ENCODE peak calls at places on chromosomes 12 and 14, in eight cellular contexts. R is left lung, M is bronchial epithelial cell, E is cardiac muscle cell, N is foreskin fibroblast, V is A549, F is lower lobe of right lung, Z is mucosa of descending colon. G is an unnamed sample.
A peak's percentile ranks its signal among the peaks of the same experiment; 100 is the strongest.

GRCh38 chr12:67943295-67943892 is 45.9 kb upstream of the IFNG-AS1 start:
- DNase-seq in R (no peak), M (peak; percentile 67), E (peak; percentile 81), N (peak; percentile 62), V (peak; percentile 51), F (no peak), Z (no peak), G (no peak)

GRCh38 chr12:113152835-113153814 is 3.6 kb downstream of the CFAP73 start:
- DNase-seq in R (peak; percentile 79), M (peak; percentile 60), E (peak; percentile 84), N (peak; percentile 82), V (peak; percentile 92), F (peak; percentile 79), Z (peak; percentile 86), G (no peak)

GRCh38 chr14:101927859-101928258 is 36.5 kb upstream of the DYNC1H1 start:
- DNase-seq in R (peak; percentile 87), M (peak; percentile 14), E (peak; percentile 98), N (peak; percentile 97), V (no peak), F (peak; percentile 87), Z (peak; percentile 70), G (no peak)

GRCh38 chr14:41785696-41786095 is 179.0 kb downstream of the LRFN5 start:
- DNase-seq in R (no peak), M (no peak), E (peak; percentile 7), N (no peak), V (no peak), F (no peak), Z (no peak), G (no peak)

GRCh38 chr14:20848316-20848954 is 42.8 kb upstream of the RNASE3 start:
- DNase-seq in R (peak; percentile 39), M (peak; percentile 86), E (peak; percentile 15), N (peak; percentile 14), V (peak; percentile 84), F (no peak), Z (no peak), G (no peak)

GRCh38 chr12:47744005-47744651 is 14.6 kb downstream of the RAPGEF3 start:
- DNase-seq in R (peak; percentile 59), M (peak; percentile 73), E (no peak), N (no peak), V (peak; percentile 37), F (peak; percentile 78), Z (peak; percentile 88), G (no peak)

GRCh38 chr12:43835656-43836454 is at the start of gene TMEM117:
- DNase-seq in R (peak; percentile 75), M (peak; percentile 21), E (peak; percentile 68), N (peak; percentile 51), V (peak; percentile 46), F (peak; percentile 84), Z (peak; percentile 82), G (no peak)

GRCh38 chr12:57031228-57031670 is 14.9 kb upstream of the TAC3 start:
- DNase-seq in R (no peak), M (peak; percentile 92), E (no peak), N (no peak), V (no peak), F (no peak), Z (no peak), G (no peak)

GRCh38 chr12:57631566-57632368 is 1.2 kb downstream of the B4GALNT1 start:
- DNase-seq in R (no peak), M (no peak), E (no peak), N (no peak), V (no peak), F (no peak), Z (no peak), G (peak; percentile 75)

GRCh38 chr14:73743431-73743931 is 29.3 kb upstream of the PNMA1 start:
- DNase-seq in R (peak; percentile 70), M (no peak), E (peak; percentile 38), N (no peak), V (no peak), F (peak; percentile 77), Z (peak; percentile 73), G (no peak)

GRCh38 chr12:4974217-4974616 is 64.5 kb downstream of the KCNA1 start:
- DNase-seq in R (no peak), M (no peak), E (no peak), N (no peak), V (no peak), F (no peak), Z (no peak), G (no peak)

GRCh38 chr12:131092911-131093901 is 139.5 kb downstream of the ADGRD1 start:
- DNase-seq in R (peak; percentile 30), M (peak; percentile 5), E (no peak), N (no peak), V (no peak), F (peak; percentile 44), Z (peak; percentile 32), G (no peak)

GRCh38 chr12:85632390-85632789 is 203.8 kb downstream of the RASSF9 start:
- DNase-seq in R (no peak), M (peak; percentile 39), E (peak; percentile 59), N (no peak), V (no peak), F (no peak), Z (no peak), G (no peak)

GRCh38 chr12:26750531-26751171 is 82.3 kb downstream of the ITPR2 start:
- DNase-seq in R (no peak), M (no peak), E (no peak), N (no peak), V (no peak), F (no peak), Z (no peak), G (no peak)

GRCh38 chr12:22437031-22437806 is 102.7 kb upstream of the ST8SIA1 start:
- DNase-seq in R (no peak), M (peak; percentile 75), E (no peak), N (no peak), V (no peak), F (no peak), Z (no peak), G (no peak)

GRCh38 chr14:36056846-36057245 is 119.7 kb downstream of the PTCSC3 start:
- DNase-seq in R (no peak), M (no peak), E (no peak), N (no peak), V (no peak), F (no peak), Z (no peak), G (no peak)

GRCh38 chr14:88013750-88014349 is 8.9 kb downstream of the GPR65 start:
- DNase-seq in R (peak; percentile 75), M (peak; percentile 52), E (peak; percentile 87), N (peak; percentile 56), V (peak; percentile 63), F (peak; percentile 60), Z (peak; percentile 60), G (no peak)

GRCh38 chr12:124099661-124100060 is 126.6 kb downstream of the ZNF664 start:
- DNase-seq in R (no peak), M (no peak), E (no peak), N (no peak), V (no peak), F (no peak), Z (no peak), G (no peak)

GRCh38 chr12:48995061-48995879 is 3.9 kb downstream of the DDN start:
- DNase-seq in R (peak; percentile 84), M (peak; percentile 59), E (peak; percentile 87), N (peak; percentile 72), V (peak; percentile 99), F (peak; percentile 88), Z (peak; percentile 86), G (no peak)

GRCh38 chr14:24196071-24197061 is 1.1 kb upstream of the TM9SF1 start:
- DNase-seq in R (no peak), M (peak; percentile 19), E (peak; percentile 30), N (no peak), V (no peak), F (no peak), Z (no peak), G (no peak)

GRCh38 chr12:96401061-96401871 is 1.0 kb upstream of the CDK17 start:
- DNase-seq in R (no peak), M (peak; percentile 84), E (peak; percentile 87), N (peak; percentile 70), V (peak; percentile 89), F (no peak), Z (peak; percentile 47), G (no peak)

DNA sequence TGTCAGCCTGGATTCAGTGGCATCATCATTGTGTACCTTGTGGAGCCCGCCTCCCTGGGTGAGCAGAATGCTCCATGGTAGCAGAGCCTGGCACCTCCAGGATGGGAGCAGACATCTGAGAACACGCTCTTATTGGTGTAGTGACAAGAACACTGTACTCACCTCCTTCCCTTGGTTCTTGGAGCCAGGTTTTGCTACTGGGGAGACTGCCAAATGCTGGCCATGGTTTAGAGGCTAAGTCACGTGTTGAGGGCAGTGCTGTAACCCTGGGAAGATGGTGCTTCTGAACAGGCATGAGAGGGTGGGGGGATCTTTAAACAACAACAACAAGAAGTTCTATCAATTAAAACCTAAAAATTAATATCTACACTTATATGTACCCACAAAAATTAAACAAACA is 47.6 kb upstream of the ASPG start:
- DNase-seq in R (no peak), M (no peak), E (peak; percentile 6), N (no peak), V (no peak), F (no peak), Z (no peak), G (no peak)
- H3K4me3 ChIP-seq in R (no peak overlapping the region), M (no peak overlapping the region), E (no peak overlapping the region), N (no peak overlapping the region), V (no peak overlapping the region), F (no peak overlapping the region), Z (no peak overlapping the region), G (no peak overlapping the region)

DNA sequence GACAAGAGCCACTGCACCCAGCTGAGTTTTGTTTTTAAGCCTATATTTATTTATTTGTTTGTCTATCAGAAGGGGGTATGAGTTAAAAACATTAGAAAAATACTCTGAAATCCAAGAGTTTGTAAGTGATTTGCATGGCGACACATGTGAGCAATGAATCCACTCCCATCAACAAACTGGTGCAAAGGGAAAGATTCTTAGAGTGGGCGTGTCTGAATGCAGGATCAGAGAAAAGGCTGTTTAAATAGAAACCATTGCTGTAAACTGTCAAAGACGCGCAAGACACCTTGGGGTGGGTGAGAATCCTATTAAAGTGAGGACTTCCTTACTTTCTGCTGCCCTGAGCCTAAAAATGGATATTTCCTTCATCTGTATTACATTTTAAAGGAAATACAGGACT is 51.9 kb downstream of the ZFYVE26 start:
- DNase-seq in R (no peak), M (peak; percentile 8), E (no peak), N (no peak), V (no peak), F (no peak), Z (no peak), G (no peak)
- TF ChIP-seq CTCF in R (no peak), M (no peak), E (no peak), N (no peak), V (no peak), F (no peak), Z (no peak), G (no peak)

GRCh38 chr14:60332046-60332399 is 83.0 kb downstream of the PPM1A start:
- DNase-seq in R (no peak), M (no peak), E (no peak), N (no peak), V (no peak), F (no peak), Z (no peak), G (no peak)
- H3K4me3 ChIP-seq in R (peak overlapping the region; percentile 41), M (no peak overlapping the region), E (no peak overlapping the region), N (no peak overlapping the region), V (peak overlapping the region; percentile 42), F (peak overlapping the region; percentile 45), Z (no peak overlapping the region), G (peak overlapping the region; percentile 45)

DNA sequence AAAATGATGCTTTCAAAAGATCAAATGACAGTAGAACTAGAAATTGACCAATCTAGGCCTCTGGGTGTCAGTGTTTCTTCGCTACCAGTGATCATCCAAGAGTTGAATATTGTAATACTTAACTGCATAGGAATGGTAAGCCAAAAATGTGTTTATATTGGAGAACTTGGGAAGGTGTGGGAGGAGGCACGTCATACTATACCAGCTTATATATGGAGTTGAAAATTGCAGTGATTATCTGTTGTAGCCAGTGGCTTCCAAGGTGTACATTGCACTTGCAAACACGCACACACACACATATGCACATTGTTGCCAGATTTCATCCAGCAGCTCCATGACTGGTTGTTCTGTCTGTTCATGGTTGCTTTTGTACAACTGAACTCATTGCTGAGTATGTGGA is 36.1 kb downstream of the EID3 start:
- DNase-seq in R (no peak), M (no peak), E (no peak), N (no peak), V (no peak), F (no peak), Z (no peak), G (no peak)
- TF ChIP-seq CTCF in R (no peak), M (no peak), E (no peak), N (no peak), V (no peak), F (no peak), Z (no peak), G (no peak)